ENCODE peak calls at places on chromosomes 11 and 22, in four cellular contexts. D is GM12878, L is HepG2, B is H1. W is an unnamed sample.

GRCh38 chr11:67053896-67054850 is 2.5 kb upstream of the RHOD start:
- DNase-seq in L (peak; percentile 49), B (peak; percentile 23), D (no peak), W (peak; percentile 50)

GRCh38 chr11:34318111-34319037 is 39.4 kb downstream of the ABTB2 start:
- DNase-seq in L (peak; percentile 72), B (no peak), D (no peak), W (no peak)

GRCh38 chr22:41844513-41844912 is 11.6 kb downstream of the SREBF2 start:
- DNase-seq in D (no peak), B (no peak), L (no peak), W (no peak)

GRCh38 chr22:46273432-46274148 is 5.8 kb downstream of the TTC38 start:
- DNase-seq in L (no peak), B (no peak), D (no peak), W (no peak)

GRCh38 chr22:32024791-32025190 is 18.3 kb upstream of the SLC5A1 start:
- DNase-seq in L (no peak), D (no peak), B (no peak), W (no peak)

GRCh38 chr11:386483-386882 is 7.5 kb upstream of the PKP3 start:
- DNase-seq in D (no peak), L (no peak), B (no peak), W (no peak)

GRCh38 chr11:57482782-57483569 is 22.6 kb downstream of the RTN4RL2 start:
- DNase-seq in B (no peak), L (no peak), D (no peak), W (no peak)

GRCh38 chr22:17963015-17963414 is 61.3 kb downstream of the MICAL3 start:
- DNase-seq in D (no peak), L (no peak), B (no peak), W (no peak)

GRCh38 chr11:61881397-61881796 is 9.9 kb downstream of the FADS3 start:
- DNase-seq in D (no peak), B (no peak), L (no peak), W (no peak)

GRCh38 chr11:47460571-47461235 is 11.8 kb upstream of the RAPSN start:
- DNase-seq in B (no peak), L (no peak), D (no peak), W (no peak)

GRCh38 chr22:43826142-43827093 is 14.3 kb upstream of the EFCAB6 start:
- DNase-seq in D (no peak), B (no peak), L (no peak), W (no peak)

GRCh38 chr22:40196628-40197027 is 18.9 kb downstream of the TNRC6B start:
- DNase-seq in B (no peak), L (no peak), D (peak; percentile 48), W (no peak)

GRCh38 chr11:68036717-68037239 is 2.0 kb upstream of the TCIRG1 start:
- DNase-seq in B (no peak), D (no peak), L (no peak), W (no peak)

GRCh38 chr22:49789289-49790141 is 38.2 kb downstream of the BRD1 start:
- DNase-seq in D (no peak), L (peak; percentile 10), B (no peak), W (no peak)

GRCh38 chr11:67304511-67305113 is 1.3 kb downstream of the SSH3 start:
- DNase-seq in L (no peak), B (no peak), D (no peak), W (no peak)

GRCh38 chr11:7513210-7514098 is at the start of gene PPFIBP2:
- DNase-seq in D (no peak), L (peak; percentile 58), B (no peak), W (peak; percentile 46)

GRCh38 chr22:49502126-49502826 is 325.4 kb downstream of the BRD1 start:
- DNase-seq in L (peak; percentile 19), D (no peak), B (no peak), W (no peak)

GRCh38 chr22:48379371-48379770 is 1448.3 kb downstream of the BRD1 start:
- DNase-seq in L (no peak), D (no peak), B (no peak), W (no peak)

GRCh38 chr22:28017558-28017820 is 98.4 kb upstream of the PITPNB start:
- DNase-seq in D (no peak), B (no peak), L (no peak), W (no peak)

GRCh38 chr22:19523240-19524169 is 705 bp downstream of the CLDN5 start:
- DNase-seq in B (no peak), L (no peak), D (no peak), W (no peak)

GRCh38 chr11:111707039-111707690 is 59.0 kb downstream of the PPP2R1B start:
- DNase-seq in B (no peak), D (no peak), L (peak; percentile 24), W (no peak)

GRCh38 chr11:34302046-34302921 is 55.5 kb downstream of the ABTB2 start:
- DNase-seq in B (no peak), L (no peak), D (peak; percentile 45), W (no peak)

GRCh38 chr11:134939905-134940304 is 527.9 kb upstream of the B3GAT1 start:
- DNase-seq in D (no peak), B (no peak), L (peak; percentile 43), W (no peak)

GRCh38 chr22:42342426-42343135 is 72.1 kb upstream of the TCF20 start:
- DNase-seq in D (no peak), L (no peak), B (no peak), W (no peak)

GRCh38 chr11:82004537-82005213 is 729.0 kb downstream of the FAM181B start:
- DNase-seq in D (no peak), L (no peak), B (no peak), W (no peak)

GRCh38 chr11:82176365-82176764 is 557.3 kb downstream of the FAM181B start:
- DNase-seq in B (no peak), D (no peak), L (no peak), W (no peak)

GRCh38 chr11:73163638-73164174 is 21.6 kb upstream of the FCHSD2 start:
- DNase-seq in L (peak; percentile 65), D (no peak), B (no peak), W (no peak)

GRCh38 chr11:132346558-132347148 is 976.2 kb downstream of the NTM start:
- DNase-seq in L (no peak), D (no peak), B (no peak), W (no peak)

GRCh38 chr11:20070459-20070858 is 89.8 kb downstream of the DBX1 start:
- DNase-seq in B (no peak), D (no peak), L (peak; percentile 15), W (no peak)

GRCh38 chr22:19598054-19598855 is 74.0 kb upstream of the CLDN5 start:
- DNase-seq in D (no peak), B (no peak), L (no peak), W (no peak)

GRCh38 chr11:69364901-69365300 is 70.9 kb downstream of the MYEOV start:
- DNase-seq in D (no peak), B (no peak), L (no peak), W (no peak)

GRCh38 chr11:44604171-44604581 is 38.7 kb downstream of the CD82 start:
- DNase-seq in D (no peak), B (no peak), L (no peak), W (no peak)

GRCh38 chr11:76745059-76745376 is 38.1 kb upstream of the TSKU start:
- DNase-seq in L (no peak), B (no peak), D (no peak), W (no peak)

GRCh38 chr11:65321828-65322495 is 7.3 kb downstream of the CDC42EP2 start:
- DNase-seq in D (no peak), L (no peak), B (no peak), W (no peak)

GRCh38 chr11:111797145-111797581 is 31.0 kb upstream of the PPP2R1B start:
- DNase-seq in L (no peak), B (no peak), D (peak; percentile 34), W (no peak)

GRCh38 chr11:36394926-36395325 is 98.8 kb downstream of the PRR5L start:
- DNase-seq in D (no peak), B (no peak), L (no peak), W (no peak)

GRCh38 chr11:36398261-36398953 is 102.3 kb downstream of the PRR5L start:
- DNase-seq in L (no peak), D (no peak), B (no peak), W (no peak)

GRCh38 chr11:36389811-36390210 is 93.7 kb downstream of the PRR5L start:
- DNase-seq in D (no peak), B (no peak), L (no peak), W (no peak)

GRCh38 chr11:36391062-36391461 is 95.0 kb downstream of the PRR5L start:
- DNase-seq in B (no peak), L (no peak), D (no peak), W (no peak)

GRCh38 chr11:36394056-36394455 is 98.0 kb downstream of the PRR5L start:
- DNase-seq in D (no peak), B (no peak), L (no peak), W (no peak)
- TF ChIP-seq SUZ12 in D (no peak), B (no peak), L (no peak), W (no peak)

DNA sequence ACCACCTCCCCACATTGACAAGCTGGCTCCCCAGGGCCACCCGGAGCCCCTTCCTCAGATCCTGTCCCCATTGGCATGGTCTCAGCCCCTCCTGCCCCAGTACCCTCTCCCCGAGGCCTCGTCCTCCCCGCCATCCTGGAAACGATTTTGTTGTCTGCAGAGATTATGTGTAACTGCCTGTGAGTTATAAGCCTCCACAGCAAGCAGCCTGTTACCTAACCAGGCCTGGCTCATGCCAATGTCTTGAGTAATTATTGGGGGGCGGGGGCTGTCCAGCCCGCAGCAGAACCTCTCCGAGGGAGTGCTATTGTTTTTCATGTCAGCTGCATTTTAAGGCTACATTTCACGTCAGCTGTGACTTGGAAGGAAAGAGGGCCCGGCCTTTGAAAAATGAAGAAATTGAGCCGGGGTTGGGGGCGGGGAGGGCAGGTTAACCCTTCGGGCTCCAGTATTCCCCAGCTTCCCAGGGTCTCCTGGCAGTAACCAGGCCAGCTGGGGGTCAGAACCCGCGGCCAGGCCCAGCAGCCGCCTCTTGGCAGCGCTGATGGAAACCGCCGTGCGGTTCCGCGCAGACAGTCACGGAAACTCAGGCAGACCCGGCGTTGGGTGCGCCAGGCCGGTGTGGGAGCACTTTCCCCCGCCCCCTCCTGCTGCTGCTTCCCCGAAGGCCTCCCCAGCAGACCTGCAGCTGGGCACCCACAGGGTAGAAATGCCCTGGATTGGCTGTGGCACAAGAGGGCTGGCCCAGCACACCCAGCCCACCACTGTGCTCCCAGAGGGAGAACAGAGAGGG is 59.5 kb downstream of the CDKN1C start:
- DNase-seq in L (peak; percentile 60), B (peak; percentile 31), D (no peak), W (peak; percentile 57)
- H3K9ac ChIP-seq in L (no peak overlapping the region), B (no peak overlapping the region), D (no peak overlapping the region), W (peak overlapping the region; percentile 65)

GRCh38 chr11:101348786-101349185 is 219.2 kb upstream of the PGR start:
- DNase-seq in L (no peak), D (no peak), B (no peak), W (no peak)
- H3K9me3 ChIP-seq in L (no peaks in the 10 kb centered on the region), D (no peaks in the 10 kb centered on the region), B (no peaks in the 10 kb centered on the region), W (no peaks in the 10 kb centered on the region)

GRCh38 chr11:121552160-121552559 is 99.4 kb upstream of the SORL1-AS1 start:
- DNase-seq in D (no peak), L (no peak), B (no peak), W (no peak)

GRCh38 chr11:121554552-121554951 is 101.8 kb upstream of the SORL1-AS1 start:
- DNase-seq in L (no peak), D (no peak), B (no peak), W (no peak)

GRCh38 chr11:121555172-121555571 is 102.4 kb upstream of the SORL1-AS1 start:
- DNase-seq in D (no peak), B (no peak), L (no peak), W (no peak)

GRCh38 chr11:121553806-121554205 is 101.0 kb upstream of the SORL1-AS1 start:
- DNase-seq in D (no peak), B (no peak), L (peak; percentile 91), W (no peak)

GRCh38 chr11:121553367-121553766 is 100.6 kb upstream of the SORL1-AS1 start:
- DNase-seq in L (no peak), B (no peak), D (no peak), W (no peak)
- TF ChIP-seq SUZ12 in L (no peak), B (no peak), D (no peak), W (no peak)

W was measured in NT2/D1.